ENCODE peak calls at places on chromosomes 16 and 17, in eight cellular contexts. N is HFF-Myc, Z is dorsolateral prefrontal cortex, Q is SK-MEL-5, F is endothelial cell, J is hepatic stellate cell, V is astrocyte, L is A673. B is an unnamed sample.

GRCh38 chr17:80953471-80954315 is 37.9 kb upstream of the CHMP6 start:
- DNase-seq in Q (no peak), Z (peak), J (no peak), L (no peak), N (no peak), V (no peak), F (no peak), B (no peak)

GRCh38 chr17:74045608-74046007 is 157.9 kb upstream of the RPL38 start:
- DNase-seq in Z (no peak), Q (peak), N (no peak), V (no peak), J (no peak), F (no peak), L (no peak), B (no peak)

GRCh38 chr17:35241520-35241919 is 1.4 kb upstream of the SLFN5 start:
- DNase-seq in Z (no peak), Q (no peak), J (no peak), F (no peak), L (no peak), N (no peak), V (no peak), B (no peak)

GRCh38 chr16:89318430-89318758 is 100.9 kb downstream of the ZNF778 start:
- DNase-seq in Z (no peak), J (no peak), N (no peak), L (no peak), F (no peak), Q (no peak), V (no peak), B (no peak)

GRCh38 chr17:17042851-17043667 is 802 bp downstream of the MPRIP start:
- DNase-seq in Z (peak), L (no peak), N (no peak), V (no peak), F (peak), J (no peak), Q (no peak), B (no peak)

GRCh38 chr16:80938035-80938927 is 68.4 kb downstream of the CMC2 start:
- DNase-seq in Q (no peak), L (peak), F (no peak), J (peak), V (peak), Z (no peak), N (peak), B (no peak)

GRCh38 chr17:10737168-10737622 is 7.4 kb upstream of the TMEM220 start:
- DNase-seq in Q (peak), F (peak), N (no peak), V (peak), Z (peak), J (peak), L (peak), B (peak)

GRCh38 chr16:28537076-28537475 is 1.7 kb downstream of the NUPR1 start:
- DNase-seq in Q (no peak), N (no peak), Z (no peak), F (no peak), V (no peak), J (no peak), L (no peak), B (no peak)

GRCh38 chr16:58859958-58860669 is 126.0 kb upstream of the GOT2 start:
- DNase-seq in F (no peak), N (no peak), L (no peak), Q (no peak), Z (no peak), V (no peak), J (no peak), B (no peak)

GRCh38 chr17:74446551-74447500 is 14.9 kb downstream of the GPRC5C start:
- DNase-seq in L (no peak), N (no peak), J (no peak), Z (no peak), F (no peak), Q (no peak), V (no peak), B (peak)

GRCh38 chr17:39982069-39982371 is 1.4 kb downstream of the PSMD3 start:
- DNase-seq in N (no peak), Q (no peak), V (no peak), J (no peak), L (no peak), F (no peak), Z (no peak), B (no peak)

GRCh38 chr16:1909661-1910231 is 8.5 kb downstream of the HS3ST6 start:
- DNase-seq in Q (no peak), F (no peak), N (no peak), J (no peak), Z (no peak), V (no peak), L (no peak), B (no peak)

GRCh38 chr17:40854175-40854814 is 12.7 kb downstream of the KRT12 start:
- DNase-seq in Z (no peak), V (peak), N (peak), Q (peak), J (peak), F (no peak), L (peak), B (no peak)

GRCh38 chr17:34248807-34249496 is 6.1 kb upstream of the CCL2 start:
- DNase-seq in J (no peak), Z (no peak), L (no peak), N (no peak), V (no peak), Q (no peak), F (no peak), B (no peak)

GRCh38 chr17:77332034-77332971 is 191.5 kb downstream of the SEC14L1 start:
- DNase-seq in F (no peak), L (no peak), V (no peak), Z (peak), Q (no peak), J (no peak), N (no peak), B (no peak)

GRCh38 chr17:17741346-17742023 is 60.2 kb downstream of the RAI1 start:
- DNase-seq in J (no peak), F (peak), N (no peak), L (peak), V (peak), Q (no peak), Z (peak), B (peak)

GRCh38 chr17:30238387-30239088 is 3.0 kb upstream of the SLC6A4 start:
- DNase-seq in Z (no peak), Q (no peak), F (no peak), L (no peak), J (no peak), N (no peak), V (no peak), B (no peak)

GRCh38 chr17:67995568-67996191 is 589 bp downstream of the C17orf58 start:
- DNase-seq in N (no peak), L (peak), Q (no peak), F (peak), Z (peak), J (peak), V (no peak), B (peak)

GRCh38 chr16:51440096-51440495 is 289.0 kb upstream of the SALL1 start:
- DNase-seq in V (no peak), Z (no peak), N (no peak), J (no peak), F (no peak), L (no peak), Q (no peak), B (no peak)

B was measured in cerebellum.